ENCODE peak calls at places on chromosomes 4 and X, in eight cellular contexts. E is fibroblast of lung, T is OCI-LY7, U is neural progenitor cell, F is K562, I is SK-N-SH, Z is DND-41, Q is H9. W is an unnamed sample.
A peak's percentile ranks its signal among the peaks of the same experiment; 100 is the strongest.

GRCh38 chr4:37528161-37528560 is 158.0 kb downstream of the RELL1 start:
- DNase-seq in E (no peak), T (no peak), U (no peak), F (no peak), I (no peak), Z (no peak), Q (no peak), W (peak; percentile 48)

GRCh38 chr4:972651-973424 is 531 bp downstream of the DGKQ start:
- DNase-seq in E (no peak), T (peak; percentile 64), U (peak; percentile 59), F (peak; percentile 74), I (peak; percentile 72), Z (peak; percentile 61), Q (no peak), W (peak; percentile 39)

GRCh38 chrX:17788439-17788838 is 51.1 kb downstream of the SCML1 start:
- DNase-seq in E (peak; percentile 47), T (peak; percentile 14), U (peak; percentile 30), F (peak; percentile 74), I (peak; percentile 80), Z (peak; percentile 16), Q (peak; percentile 62), W (peak; percentile 8)

GRCh38 chr4:2246384-2247127 is 4.6 kb upstream of the HAUS3 start:
- DNase-seq in E (no peak), T (no peak), U (no peak), F (no peak), I (peak; percentile 21), Z (no peak), Q (no peak), W (no peak)

GRCh38 chrX:23773601-23774175 is 9.3 kb upstream of the SAT1 start:
- DNase-seq in E (no peak), T (peak; percentile 71), U (no peak), F (no peak), I (no peak), Z (peak; percentile 41), Q (no peak), W (no peak)

GRCh38 chr4:4269326-4269725 is 20.6 kb downstream of the LYAR start:
- DNase-seq in E (no peak), T (no peak), U (no peak), F (no peak), I (no peak), Z (no peak), Q (no peak), W (no peak)

GRCh38 chrX:1535241-1536041 is 1.5 kb downstream of the P2RY8 start:
- DNase-seq in E (no peak), T (peak; percentile 80), U (no peak), F (no peak), I (no peak), Z (peak; percentile 64), Q (no peak), W (no peak)

GRCh38 chrX:101217689-101218088 is 1.9 kb upstream of the DRP2 start:
- DNase-seq in E (no peak), T (no peak), U (no peak), F (no peak), I (no peak), Z (peak; percentile 5), Q (no peak), W (no peak)

GRCh38 chrX:42022158-42022557 is 98.8 kb upstream of the CASK start:
- DNase-seq in E (no peak), T (no peak), U (no peak), F (no peak), I (no peak), Z (no peak), Q (no peak), W (no peak)

GRCh38 chr4:125314676-125315570 is at the start of gene FAT4:
- DNase-seq in E (peak; percentile 99), T (no peak), U (peak; percentile 95), F (peak; percentile 14), I (peak; percentile 89), Z (no peak), Q (peak; percentile 96), W (peak; percentile 94)

GRCh38 chr4:21845663-21846062 is 102.9 kb downstream of the KCNIP4 start:
- DNase-seq in E (peak; percentile 11), T (no peak), U (no peak), F (no peak), I (no peak), Z (no peak), Q (no peak), W (no peak)

GRCh38 chr4:8410641-8411271 is 29.8 kb downstream of the ACOX3 start:
- DNase-seq in E (peak; percentile 47), T (no peak), U (peak; percentile 83), F (peak; percentile 86), I (peak; percentile 88), Z (peak; percentile 12), Q (peak; percentile 89), W (peak; percentile 33)

GRCh38 chr4:101833455-101833854 is 42.9 kb downstream of the BANK1 start:
- DNase-seq in E (no peak), T (no peak), U (no peak), F (no peak), I (no peak), Z (no peak), Q (no peak), W (no peak)

GRCh38 chr4:185384877-185385465 is 10.8 kb downstream of the LRP2BP start:
- DNase-seq in E (peak; percentile 18), T (no peak), U (no peak), F (peak; percentile 10), I (no peak), Z (no peak), Q (no peak), W (no peak)

GRCh38 chr4:168796362-168797106 is 213.5 kb downstream of the CBR4 start:
- DNase-seq in E (peak; percentile 82), T (no peak), U (no peak), F (no peak), I (no peak), Z (no peak), Q (no peak), W (peak; percentile 75)

GRCh38 chrX:119145241-119145653 is 17.6 kb upstream of the KIAA1210 start:
- DNase-seq in E (peak; percentile 2), T (peak; percentile 1), U (peak; percentile 31), F (no peak), I (no peak), Z (no peak), Q (peak; percentile 29), W (peak; percentile 4)

DNA sequence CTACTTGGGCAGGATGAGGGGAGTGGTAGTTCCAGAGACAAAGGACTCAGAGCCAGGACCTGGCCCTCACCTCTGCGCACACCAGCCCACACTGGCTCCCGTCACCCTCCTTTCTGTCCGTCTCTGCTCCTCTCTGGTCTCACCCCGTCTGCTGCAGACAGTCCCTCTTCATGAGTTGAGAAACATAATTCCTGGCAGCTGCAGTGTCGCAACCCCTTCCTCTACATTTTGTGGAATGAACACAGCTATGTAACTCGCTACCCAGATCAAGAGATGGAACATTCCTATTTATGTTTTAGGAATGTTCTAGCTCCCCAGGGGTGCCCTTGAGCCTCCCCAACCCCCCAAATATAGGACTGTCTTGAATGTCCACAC is 59.3 kb downstream of the SHROOM2 start:
- DNase-seq in E (no peak), T (no peak), U (no peak), F (no peak), I (no peak), Z (no peak), Q (no peak), W (no peak)
- H3K4me1 ChIP-seq in E (no peaks in the 10 kb centered on the region), T (no peaks in the 10 kb centered on the region), U (peaks cover 11% of the 10 kb centered on the region), F (no peaks in the 10 kb centered on the region), I (no peaks in the 10 kb centered on the region), Z (peaks cover 6% of the 10 kb centered on the region), Q (peaks cover 7% of the 10 kb centered on the region), W (peaks cover 4% of the 10 kb centered on the region)

DNA sequence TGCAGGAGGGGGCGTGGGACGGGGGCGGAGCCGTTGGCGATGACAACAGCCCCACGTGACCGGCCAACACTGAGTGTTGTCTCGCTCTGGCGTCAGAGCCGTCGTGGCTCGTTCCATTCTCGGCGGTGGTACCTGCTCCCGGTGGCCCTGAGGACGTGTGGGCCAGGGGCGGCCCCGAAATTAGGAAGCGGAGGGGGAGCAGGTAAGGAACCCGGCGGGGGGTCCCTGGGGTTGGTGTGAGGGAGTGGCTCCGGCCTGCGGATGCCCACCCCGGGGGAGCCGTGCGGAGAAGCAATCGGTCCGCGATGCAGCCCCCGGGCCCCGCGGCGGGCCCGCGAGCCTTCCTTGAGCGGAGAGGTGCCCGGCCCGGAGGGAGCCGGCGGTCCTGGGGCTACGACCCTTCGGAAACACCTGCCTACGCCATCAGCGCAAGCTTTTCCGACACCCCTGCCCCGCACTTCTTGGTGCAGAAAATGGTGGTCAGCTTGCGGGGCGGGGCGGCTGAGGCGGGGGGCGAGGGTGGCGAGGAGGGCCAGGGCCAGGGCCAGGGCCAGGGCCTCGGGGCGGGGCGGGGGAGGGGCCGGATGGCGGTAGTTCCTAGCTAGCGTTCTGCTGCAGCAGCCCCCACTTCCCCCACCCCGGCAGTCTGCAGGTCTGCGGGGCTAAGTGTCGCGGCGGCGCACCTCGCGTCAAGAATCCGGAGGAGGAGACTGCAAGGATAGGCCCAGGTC is at the start of gene BEX4:
- DNase-seq in E (peak; percentile 57), T (no peak), U (peak; percentile 91), F (peak; percentile 85), I (peak; percentile 87), Z (peak; percentile 85), Q (peak; percentile 96), W (peak; percentile 29)
- H2AFZ ChIP-seq in E (peak within 1 kb of the TSS; percentile 70), T (no peak within 1 kb of the TSS), U (peak within 1 kb of the TSS; percentile 65), F (peak within 1 kb of the TSS; percentile 75), I (peak within 1 kb of the TSS; percentile 79), Z (peak within 1 kb of the TSS; percentile 79), Q (no peak within 1 kb of the TSS), W (peak within 1 kb of the TSS; percentile 77)

GRCh38 chr4:88881227-88881569 is 175.8 kb downstream of the FAM13A start:
- DNase-seq in E (no peak), T (no peak), U (no peak), F (no peak), I (no peak), Z (peak; percentile 41), Q (no peak), W (no peak)
- TF ChIP-seq CTCF in E (no peak), T (no peak), U (no peak), F (no peak), I (no peak), Z (no peak), Q (no peak), W (no peak)

GRCh38 chr4:10682397-10682796 is 2.2 kb downstream of the CLNK start:
- DNase-seq in E (no peak), T (no peak), U (no peak), F (no peak), I (no peak), Z (no peak), Q (no peak), W (no peak)
- H3K4me1 ChIP-seq in E (no peaks in the 10 kb centered on the region), T (peaks cover 10% of the 10 kb centered on the region), U (peaks cover 5% of the 10 kb centered on the region), F (no peaks in the 10 kb centered on the region), I (no peaks in the 10 kb centered on the region), Z (no peaks in the 10 kb centered on the region), Q (peaks cover under 1% of the 10 kb centered on the region), W (no peaks in the 10 kb centered on the region)

W was measured in mammary epithelial cell.